ENCODE peak calls at places on chromosomes 3 and 15, in five cellular contexts. P, A, R, Z and O are unnamed samples.

GRCh38 chr15:68495981-68496705 is 64.2 kb upstream of the ITGA11 start:
- DNase-seq in P (no peak), A (no peak), R (no peak), Z (no peak), O (no peak)

GRCh38 chr15:64149424-64150235 is 1.9 kb upstream of the SNX22 start:
- DNase-seq in P (no peak), A (no peak), R (no peak), Z (peak; percentile 29), O (no peak)

GRCh38 chr15:79016527-79017170 is 71.8 kb upstream of the CTSH start:
- DNase-seq in P (no peak), A (no peak), R (no peak), Z (no peak), O (no peak)

GRCh38 chr3:130582457-130583155 is 65.6 kb downstream of the COL6A6 start:
- DNase-seq in P (no peak), A (no peak), R (no peak), Z (no peak), O (no peak)

GRCh38 chr15:96393209-96393513 is 62.7 kb downstream of the NR2F2 start:
- DNase-seq in P (no peak), A (no peak), R (no peak), Z (no peak), O (no peak)

GRCh38 chr15:100718075-100718980 is 115.9 kb downstream of the ASB7 start:
- DNase-seq in P (no peak), A (no peak), R (no peak), Z (no peak), O (no peak)

GRCh38 chr3:129010316-129010956 is 9.3 kb downstream of the EFCC1 start:
- DNase-seq in P (no peak), A (peak; percentile 18), R (no peak), Z (no peak), O (no peak)

GRCh38 chr3:153350420-153350819 is 188.4 kb downstream of the RAP2B start:
- DNase-seq in P (no peak), A (no peak), R (no peak), Z (no peak), O (no peak)

GRCh38 chr3:133238015-133238414 is 161.8 kb upstream of the BFSP2 start:
- DNase-seq in P (no peak), A (no peak), R (no peak), Z (no peak), O (no peak)